ENCODE peak calls at places on chromosomes 4 and X, in four cellular contexts. J is fibroblast of lung, X is brain microvascular endothelial cell, F is type B pancreatic cell. K is an unnamed sample.

GRCh38 chrX:16931371-16931770 is 15.1 kb upstream of the REPS2 start:
- DNase-seq in F (no peak), J (no peak), X (no peak), K (no peak)

GRCh38 chr4:1019726-1020470 is 8.5 kb downstream of the FGFRL1 start:
- DNase-seq in J (no peak), X (no peak), F (no peak), K (no peak)

GRCh38 chr4:26074672-26075071 is 160.7 kb downstream of the SMIM20 start:
- DNase-seq in F (no peak), X (no peak), J (no peak), K (no peak)

GRCh38 chr4:130026185-130026584 is 930.2 kb downstream of the C4orf33 start:
- DNase-seq in J (no peak), X (no peak), F (no peak), K (no peak)

GRCh38 chr4:121597346-121597934 is 99.3 kb downstream of the ANXA5 start:
- DNase-seq in X (peak), J (peak), F (no peak), K (no peak)

GRCh38 chr4:24855741-24856140 is 57.1 kb downstream of the CCDC149 start:
- DNase-seq in F (no peak), X (no peak), J (no peak), K (no peak)

GRCh38 chr4:185717018-185717726 is 94.8 kb downstream of the SORBS2 start:
- DNase-seq in X (no peak), F (no peak), J (no peak), K (no peak)

GRCh38 chr4:176800891-176801534 is 8.3 kb upstream of the VEGFC start:
- DNase-seq in F (no peak), J (peak), X (no peak), K (no peak)

GRCh38 chr4:108971473-108971872 is 208.6 kb upstream of the ETNPPL start:
- DNase-seq in X (no peak), J (no peak), F (no peak), K (no peak)

GRCh38 chr4:147860960-147861359 is 129.1 kb downstream of the ARHGAP10 start:
- DNase-seq in X (no peak), F (no peak), J (no peak), K (no peak)

GRCh38 chrX:123803331-123803983 is 56.4 kb upstream of the XIAP start:
- DNase-seq in F (no peak), X (peak), J (peak), K (no peak)

GRCh38 chr4:72063726-72064125 is 31.9 kb downstream of the NPFFR2 start:
- DNase-seq in F (no peak), J (peak), X (no peak), K (no peak)

GRCh38 chrX:49165901-49166881 is 3.6 kb downstream of the MAGIX start:
- DNase-seq in J (peak), X (peak), F (no peak), K (peak)

GRCh38 chrX:23737413-23737812 is 5.7 kb downstream of the ACOT9 start:
- DNase-seq in F (no peak), J (peak), X (no peak), K (no peak)

GRCh38 chr4:10098770-10099139 is 17.8 kb downstream of the WDR1 start:
- DNase-seq in F (no peak), X (peak), J (peak), K (no peak)

GRCh38 chr4:165516281-165516833 is 137.5 kb downstream of the CPE start:
- DNase-seq in F (no peak), X (no peak), J (no peak), K (no peak)

GRCh38 chrX:20594985-20595384 is 328.3 kb upstream of the RPS6KA3 start:
- DNase-seq in X (no peak), J (peak), F (no peak), K (no peak)

GRCh38 chr4:76760214-76760613 is 137.7 kb downstream of the SOWAHB start:
- DNase-seq in X (no peak), J (no peak), F (no peak), K (no peak)

GRCh38 chrX:138858946-138859345 is 147.4 kb upstream of the FGF13 start:
- DNase-seq in X (no peak), F (no peak), J (peak), K (no peak)

GRCh38 chrX:101385026-101385684 is 836 bp downstream of the BTK start:
- DNase-seq in X (no peak), F (no peak), J (no peak), K (no peak)

GRCh38 chr4:161188578-161188977 is 975.2 kb downstream of the FSTL5 start:
- DNase-seq in F (no peak), J (no peak), X (no peak), K (no peak)

GRCh38 chr4:6372649-6373525 is 99.5 kb downstream of the PPP2R2C start:
- DNase-seq in F (no peak), X (peak), J (peak), K (no peak)

GRCh38 chrX:136953867-136954787 is 73.6 kb upstream of the RBMX start:
- DNase-seq in X (peak), F (no peak), J (peak), K (no peak)

GRCh38 chrX:103774070-103774642 is 2.5 kb upstream of the PLP1 start:
- DNase-seq in X (no peak), F (no peak), J (peak), K (no peak)

GRCh38 chrX:142663330-142664095 is 362.2 kb upstream of the SPANXN4 start:
- DNase-seq in J (no peak), X (no peak), F (no peak), K (no peak)

DNA sequence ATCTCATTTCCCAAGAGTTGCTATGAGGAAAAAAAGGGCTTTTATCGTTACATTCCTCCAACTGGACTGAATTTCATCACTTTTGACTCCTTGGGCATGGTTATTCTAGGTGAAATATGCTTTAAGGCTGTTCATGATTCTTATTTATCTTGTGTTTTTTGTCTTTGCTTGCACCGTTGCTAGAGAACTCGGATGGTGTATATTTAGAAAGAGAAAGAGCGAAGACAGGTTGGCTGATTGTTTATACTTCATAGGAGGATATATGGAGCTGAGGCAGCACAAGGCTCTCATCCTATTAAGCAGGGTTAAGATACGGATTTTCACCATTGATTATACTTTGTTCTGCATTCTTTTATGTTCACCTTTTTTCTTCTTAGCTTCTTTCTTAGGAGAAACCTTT is 94.9 kb upstream of the GEMIN8 start:
- DNase-seq in F (no peak), J (no peak), X (no peak), K (no peak)
- TF ChIP-seq CTCF in F (no peak), J (no peak), X (no peak), K (no peak)

GRCh38 chrX:107978080-107978479 is 4.1 kb downstream of the TEX13B start:
- DNase-seq in X (no peak), F (no peak), J (no peak), K (no peak)

GRCh38 chrX:107982356-107982755 is at the start of gene TEX13B:
- DNase-seq in J (no peak), X (no peak), F (no peak), K (no peak)

GRCh38 chrX:107979534-107979933 is 2.6 kb downstream of the TEX13B start:
- DNase-seq in X (no peak), J (no peak), F (no peak), K (no peak)

DNA sequence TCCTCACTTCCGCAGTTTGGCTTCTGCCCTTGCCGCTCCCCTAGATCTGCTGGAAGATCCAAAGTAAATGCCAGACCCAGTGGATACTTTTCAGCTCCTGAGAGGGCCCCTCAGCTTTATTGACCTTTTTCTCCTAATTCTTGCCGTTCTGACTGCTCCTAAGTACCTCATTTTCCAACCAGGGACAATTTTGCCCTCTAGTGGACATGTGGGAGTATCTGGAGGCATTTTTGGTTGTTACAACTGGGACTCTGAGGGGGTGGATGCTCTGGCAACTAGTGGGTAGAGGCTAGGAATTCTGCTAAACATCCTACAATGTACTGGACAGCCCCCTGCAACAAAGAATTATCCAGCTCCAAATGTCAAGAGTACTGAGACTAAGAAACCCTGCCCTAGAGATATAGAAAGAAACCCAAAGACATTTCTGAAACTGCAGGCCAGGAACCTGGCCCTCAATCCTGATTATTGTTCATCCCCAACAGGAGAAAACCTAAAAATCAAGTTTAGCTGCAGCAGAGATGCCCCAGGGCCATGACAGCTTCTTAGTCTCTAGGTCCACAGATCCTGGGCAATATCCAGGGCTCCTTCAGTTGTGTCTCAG is 3.4 kb downstream of the TEX13B start:
- DNase-seq in J (peak), X (peak), F (no peak), K (no peak)
- TF ChIP-seq CTCF in J (peak), X (peak), F (peak), K (peak)

GRCh38 chr4:83757121-83757621 is 221.3 kb downstream of the GPAT3 start:
- DNase-seq in J (no peak), X (peak), F (no peak), K (no peak)

GRCh38 chr4:83751336-83751949 is 215.5 kb downstream of the GPAT3 start:
- DNase-seq in F (no peak), X (no peak), J (peak), K (no peak)

GRCh38 chr4:83758331-83758730 is 222.4 kb downstream of the GPAT3 start:
- DNase-seq in X (no peak), F (no peak), J (no peak), K (no peak)

DNA sequence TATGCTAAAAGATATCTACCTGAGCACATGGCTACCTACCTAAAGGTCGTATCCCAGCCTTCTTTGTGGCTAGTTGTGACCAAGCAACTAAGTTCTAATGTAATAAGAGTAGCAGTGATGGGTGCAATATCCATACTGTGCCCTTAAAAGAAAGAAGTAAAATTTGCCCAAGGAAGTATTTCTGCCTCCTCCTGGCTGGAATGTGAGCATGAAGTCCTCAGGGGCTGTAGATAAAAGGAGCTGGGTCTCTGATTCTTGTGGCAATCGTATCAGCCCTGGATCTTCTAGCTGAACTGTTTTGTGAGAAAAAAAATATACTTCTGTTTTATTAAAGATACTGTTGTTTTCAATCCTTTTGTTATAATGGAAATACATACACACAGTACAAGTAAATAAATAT is 217.4 kb downstream of the GPAT3 start:
- DNase-seq in X (no peak), J (no peak), F (no peak), K (no peak)
- TF ChIP-seq CTCF in X (peak), J (no peak), F (peak), K (no peak)

DNA sequence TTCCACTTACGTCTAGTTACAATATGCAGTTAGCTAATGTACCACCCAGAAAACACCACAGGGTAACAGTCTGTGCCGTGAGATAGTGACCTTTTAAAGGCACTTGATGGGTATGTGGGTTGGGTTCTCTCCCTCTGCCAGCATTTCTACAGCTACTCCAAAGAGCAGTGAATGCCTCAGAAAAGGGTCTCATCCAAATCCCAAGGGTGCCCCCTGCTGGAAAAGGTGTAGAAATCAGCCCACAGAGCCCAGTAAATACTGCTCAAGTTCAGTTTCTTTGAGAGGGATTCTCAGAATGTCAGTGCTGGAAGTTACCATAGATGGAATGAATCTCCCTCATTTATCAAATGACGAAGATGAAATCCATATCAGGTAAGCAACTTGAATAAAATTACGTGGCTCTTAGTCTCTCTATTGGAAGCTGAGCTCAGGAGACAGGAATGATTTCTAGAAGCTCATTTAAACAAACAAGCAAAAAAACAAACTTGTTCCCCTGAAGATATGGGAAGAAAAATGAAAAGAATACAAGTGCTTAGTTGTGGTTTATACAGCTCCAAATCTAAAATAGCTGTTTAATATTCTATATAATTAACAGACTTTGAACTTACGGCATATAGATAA is 9.5 kb downstream of the RNF175 start:
- DNase-seq in X (peak), J (peak), F (no peak), K (no peak)
- TF ChIP-seq CTCF in X (peak), J (peak), F (peak), K (peak)

DNA sequence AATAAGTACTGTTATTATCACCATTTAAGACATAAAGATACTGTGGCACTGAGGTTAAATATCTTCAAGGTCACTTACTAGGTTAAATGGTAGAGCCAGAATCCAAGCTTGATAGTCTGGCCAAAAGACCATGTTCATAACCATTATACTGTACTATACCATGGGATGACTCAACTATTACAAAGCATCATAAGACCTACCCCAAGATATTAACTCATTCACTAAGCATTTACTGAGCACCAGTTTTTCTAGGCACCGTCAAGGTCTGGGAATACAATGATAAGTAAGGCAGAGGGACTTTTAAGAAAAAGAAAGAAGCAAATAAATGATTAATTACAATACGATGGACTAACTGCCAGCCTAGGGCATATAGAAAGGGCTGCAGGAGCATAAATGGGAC is 95.5 kb upstream of the KCTD8 start:
- DNase-seq in X (no peak), F (no peak), J (peak), K (peak)
- TF ChIP-seq CTCF in X (no peak), F (no peak), J (no peak), K (no peak)

GRCh38 chr4:46270986-46271596 is 118.8 kb downstream of the GABRA2 start:
- DNase-seq in X (no peak), F (no peak), J (peak), K (no peak)
- TF ChIP-seq CTCF in X (peak), F (peak), J (peak), K (peak)

GRCh38 chr4:174870311-174870710 is 41.3 kb upstream of the GLRA3 start:
- DNase-seq in X (no peak), F (no peak), J (no peak), K (no peak)

GRCh38 chr4:174873931-174874330 is 44.2 kb upstream of the ADAM29 start:
- DNase-seq in J (no peak), X (peak), F (no peak), K (no peak)

GRCh38 chr4:174871407-174871806 is 42.4 kb upstream of the GLRA3 start:
- DNase-seq in J (no peak), F (no peak), X (no peak), K (no peak)

GRCh38 chr4:174880001-174880400 is 38.2 kb upstream of the ADAM29 start:
- DNase-seq in X (no peak), F (no peak), J (no peak), K (no peak)

GRCh38 chr4:174874898-174875297 is 43.3 kb upstream of the ADAM29 start:
- DNase-seq in J (no peak), F (no peak), X (no peak), K (no peak)
- TF ChIP-seq CTCF in J (no peak), F (no peak), X (no peak), K (no peak)

DNA sequence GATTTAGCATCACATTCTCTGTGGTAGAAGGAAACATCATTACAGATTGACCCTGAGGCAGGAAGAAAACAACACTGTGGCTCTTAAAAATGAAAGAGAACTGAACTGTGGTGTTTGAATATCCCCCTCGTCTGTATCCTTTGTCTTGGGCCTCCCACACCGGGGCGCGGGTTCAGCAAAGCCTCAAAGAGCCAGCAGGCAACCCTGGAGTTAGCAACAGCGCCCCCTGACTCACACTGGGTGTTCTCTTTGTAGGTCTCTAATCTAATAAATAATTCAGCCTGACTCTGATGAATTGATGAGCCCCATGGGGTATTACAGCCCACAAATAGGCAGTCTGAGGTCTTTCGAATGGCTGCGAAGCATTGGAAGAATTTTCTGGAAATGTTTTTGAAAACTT is 46.1 kb upstream of the CTSO start:
- DNase-seq in J (peak), X (peak), F (no peak), K (no peak)
- TF ChIP-seq CTCF in J (no peak), X (peak), F (peak), K (no peak)

GRCh38 chr4:107094332-107094731 is 58.2 kb upstream of the DKK2 start:
- DNase-seq in J (peak), X (peak), F (no peak), K (no peak)
- TF ChIP-seq CTCF in J (peak), X (peak), F (peak), K (no peak)

GRCh38 chrX:40552768-40553167 is 28.0 kb upstream of the ATP6AP2 start:
- DNase-seq in F (no peak), X (no peak), J (no peak), K (no peak)
- TF ChIP-seq CTCF in F (peak), X (peak), J (peak), K (no peak)

K was measured in esophagus muscularis mucosa.